ENCODE peak calls at places on chromosome 9, in six cellular contexts. H is NCI-H524, K is astrocyte of the spinal cord, F is NCI-H1694, Q is GM13977, C is HepG2. N is an unnamed sample.

GRCh38 chr9:89178162-89179120 is at the start of gene SHC3:
- DNase-seq in H (peak), Q (no peak), F (peak), C (no peak), K (peak), N (no peak)

GRCh38 chr9:21153688-21154608 is 12.3 kb upstream of the IFNW1 start:
- DNase-seq in F (peak), K (peak), H (peak), Q (peak), C (no peak), N (peak)

GRCh38 chr9:125325821-125326220 is 64.2 kb downstream of the GAPVD1 start:
- DNase-seq in Q (no peak), F (no peak), H (no peak), K (no peak), C (no peak), N (no peak)

GRCh38 chr9:4970970-4971641 is 14.0 kb upstream of the JAK2 start:
- DNase-seq in H (no peak), C (no peak), Q (peak), F (no peak), K (no peak), N (no peak)

GRCh38 chr9:34675048-34675714 is 12.7 kb upstream of the CCL27 start:
- DNase-seq in K (peak), F (peak), H (peak), C (peak), Q (peak), N (peak)

GRCh38 chr9:34171753-34172535 is 6.9 kb upstream of the UBAP1 start:
- DNase-seq in C (no peak), K (no peak), H (no peak), Q (no peak), F (no peak), N (no peak)

GRCh38 chr9:8872802-8873201 is 1073.2 kb upstream of the DMAC1 start:
- DNase-seq in K (peak), Q (no peak), F (no peak), C (no peak), H (peak), N (no peak)

GRCh38 chr9:114516913-114517312 is 11.6 kb upstream of the WHRN start:
- DNase-seq in Q (no peak), C (no peak), K (peak), F (no peak), H (no peak), N (peak)

GRCh38 chr9:120531683-120532300 is 48.2 kb downstream of the CDK5RAP2 start:
- DNase-seq in F (peak), H (peak), Q (peak), C (peak), K (peak), N (peak)

GRCh38 chr9:128892223-128892892 is 10.4 kb downstream of the LRRC8A start:
- DNase-seq in H (no peak), C (no peak), K (peak), F (no peak), Q (no peak), N (peak)

GRCh38 chr9:14487547-14488185 is 173.7 kb upstream of the NFIB start:
- DNase-seq in F (no peak), C (no peak), Q (no peak), K (no peak), H (no peak), N (no peak)

GRCh38 chr9:101485873-101486692 is 47.6 kb upstream of the RNF20 start:
- DNase-seq in C (no peak), Q (no peak), F (no peak), K (peak), H (peak), N (no peak)

GRCh38 chr9:4575997-4576396 is 85.7 kb downstream of the SLC1A1 start:
- DNase-seq in K (no peak), Q (no peak), F (no peak), C (no peak), H (no peak), N (no peak)

GRCh38 chr9:68872026-68872501 is 141.8 kb downstream of the PRKACG start:
- DNase-seq in F (no peak), C (no peak), H (no peak), K (no peak), Q (no peak), N (no peak)

GRCh38 chr9:2613730-2614271 is 7.8 kb upstream of the VLDLR start:
- DNase-seq in H (no peak), F (no peak), C (no peak), K (no peak), Q (no peak), N (no peak)

N was measured in LHCN-M2.